ENCODE peak calls at places on chromosome 19, in six cellular contexts. I, Z, V, B, E and L are unnamed samples.

GRCh38 chr19:55670280-55671053 is 4.6 kb upstream of the EPN1 start:
- DNase-seq in I (no peak), Z (no peak), V (no peak), B (no peak), E (no peak), L (peak; percentile 25)

GRCh38 chr19:12133069-12133468 is 7.1 kb downstream of the ZNF20 start:
- DNase-seq in I (no peak), Z (no peak), V (no peak), B (peak; percentile 22), E (no peak), L (no peak)

GRCh38 chr19:40601061-40601973 is at the start of gene LTBP4:
- DNase-seq in I (no peak), Z (peak; percentile 55), V (no peak), B (peak; percentile 60), E (no peak), L (no peak)

GRCh38 chr19:38223617-38224013 is 407 bp downstream of the DPF1 start:
- DNase-seq in I (no peak), Z (no peak), V (no peak), B (no peak), E (no peak), L (no peak)

GRCh38 chr19:13099073-13099999 is 3.3 kb downstream of the LYL1 start:
- DNase-seq in I (no peak), Z (no peak), V (peak; percentile 79), B (peak; percentile 80), E (peak; percentile 76), L (no peak)

GRCh38 chr19:17803264-17803896 is 8.4 kb downstream of the B3GNT3 start:
- DNase-seq in I (no peak), Z (no peak), V (peak; percentile 51), B (no peak), E (no peak), L (no peak)

GRCh38 chr19:48760514-48761221 is 5.3 kb downstream of the FGF21 start:
- DNase-seq in I (no peak), Z (no peak), V (no peak), B (peak; percentile 76), E (no peak), L (no peak)

GRCh38 chr19:24054044-24054935 is 32.7 kb upstream of the ZNF254 start:
- DNase-seq in I (peak; percentile 13), Z (peak; percentile 92), V (no peak), B (peak; percentile 94), E (no peak), L (no peak)

GRCh38 chr19:47107953-47108746 is 5.4 kb downstream of the ZC3H4 start:
- DNase-seq in I (no peak), Z (no peak), V (no peak), B (peak; percentile 22), E (no peak), L (no peak)

GRCh38 chr19:48560095-48560530 is 8.1 kb downstream of the SULT2B1 start:
- DNase-seq in I (no peak), Z (no peak), V (no peak), B (peak; percentile 26), E (no peak), L (no peak)